ENCODE peak calls at places on chromosomes 4 and X, in seven cellular contexts. M is GM12878, Y is H1, Z is HCT116, C is IMR-90, J is K562, O is HepG2. D is an unnamed sample.

GRCh38 chr4:87270144-87270543 is 49.7 kb upstream of the KLHL8 start:
- DNase-seq in Y (no peak), J (peak; percentile 53), M (no peak), Z (peak; percentile 39), O (peak; percentile 62), C (peak; percentile 52), D (peak; percentile 31)

GRCh38 chrX:19990225-19990518 is 689 bp downstream of the BCLAF3 start:
- DNase-seq in Z (no peak), J (no peak), M (no peak), C (no peak), O (no peak), Y (no peak), D (peak; percentile 3)

GRCh38 chr4:288891-289290 is 16.4 kb downstream of the ZNF732 start:
- DNase-seq in C (no peak), M (no peak), O (no peak), Y (no peak), J (peak; percentile 1), Z (no peak), D (no peak)

GRCh38 chr4:145216532-145216931 is 36.1 kb upstream of the OTUD4 start:
- DNase-seq in M (no peak), O (no peak), Y (no peak), C (peak; percentile 44), Z (peak; percentile 24), J (no peak), D (peak; percentile 64)

GRCh38 chr4:179196511-179196910 is 1754.3 kb upstream of the AGA start:
- DNase-seq in Y (no peak), O (no peak), J (no peak), Z (no peak), M (no peak), C (peak; percentile 56), D (no peak)

GRCh38 chr4:174707277-174707676 is 121.8 kb downstream of the GLRA3 start:
- DNase-seq in Z (no peak), J (peak; percentile 33), M (no peak), O (no peak), C (no peak), Y (no peak), D (no peak)

GRCh38 chr4:8419222-8420041 is 21.1 kb downstream of the ACOX3 start:
- DNase-seq in J (peak; percentile 55), O (no peak), M (peak; percentile 37), Z (no peak), Y (no peak), C (peak; percentile 57), D (no peak)

GRCh38 chr4:57442834-57443291 is 332.7 kb upstream of the IGFBP7 start:
- DNase-seq in J (peak; percentile 41), C (peak; percentile 13), Y (peak; percentile 80), Z (no peak), M (no peak), O (peak; percentile 26), D (peak; percentile 43)

GRCh38 chrX:17643528-17643927 is 93.8 kb upstream of the SCML1 start:
- DNase-seq in O (no peak), Y (no peak), C (no peak), J (no peak), Z (no peak), M (no peak), D (no peak)

GRCh38 chr4:101299899-101300540 is 47.3 kb downstream of the PPP3CA start:
- DNase-seq in Y (no peak), O (no peak), C (no peak), Z (no peak), J (no peak), M (no peak), D (no peak)

GRCh38 chr4:128819082-128819742 is 9.7 kb downstream of the JADE1 start:
- DNase-seq in Y (no peak), O (no peak), J (peak; percentile 36), C (peak; percentile 33), M (no peak), Z (no peak), D (no peak)

GRCh38 chr4:140637836-140638235 is 69.1 kb upstream of the UCP1 start:
- DNase-seq in J (peak; percentile 60), Z (peak; percentile 35), O (peak; percentile 59), C (no peak), Y (no peak), M (no peak), D (peak; percentile 21)

GRCh38 chrX:130893356-130894085 is 9.5 kb downstream of the ENOX2 start:
- DNase-seq in M (no peak), Z (no peak), O (no peak), Y (no peak), C (peak; percentile 8), J (no peak), D (no peak)

GRCh38 chr4:133152801-133153526 is 3.9 kb downstream of the PCDH10 start:
- DNase-seq in M (no peak), J (no peak), Z (no peak), O (no peak), Y (peak; percentile 40), C (no peak), D (peak; percentile 68)

GRCh38 chr4:67531349-67531748 is 14.0 kb downstream of the CENPC start:
- DNase-seq in Z (no peak), C (no peak), Y (no peak), O (no peak), M (no peak), J (no peak), D (no peak)

GRCh38 chrX:24023972-24024664 is 2.9 kb downstream of the KLHL15 start:
- DNase-seq in C (peak; percentile 23), O (no peak), Z (no peak), J (peak; percentile 55), Y (no peak), M (no peak), D (peak; percentile 49)

GRCh38 chr4:120723105-120723504 is 199.4 kb downstream of the PRDM5 start:
- DNase-seq in C (no peak), J (no peak), M (no peak), Y (no peak), Z (no peak), O (no peak), D (peak; percentile 51)

GRCh38 chrX:45479835-45480422 is 279.3 kb upstream of the DIPK2B start:
- DNase-seq in Y (no peak), O (peak; percentile 63), C (peak; percentile 91), J (no peak), Z (peak; percentile 85), M (no peak), D (peak; percentile 79)

GRCh38 chr4:185086053-185086452 is 57.0 kb upstream of the SLC25A4 start:
- DNase-seq in O (no peak), J (peak; percentile 18), M (no peak), Z (no peak), Y (no peak), C (no peak), D (no peak)

GRCh38 chr4:156695163-156695562 is 276.4 kb downstream of the PDGFC start:
- DNase-seq in O (no peak), C (no peak), J (no peak), Z (no peak), Y (no peak), M (no peak), D (no peak)

GRCh38 chrX:148416142-148416541 is 84.3 kb upstream of the AFF2 start:
- DNase-seq in C (no peak), J (no peak), Y (no peak), Z (no peak), M (no peak), O (no peak), D (no peak)

GRCh38 chr4:37661643-37662221 is 24.4 kb downstream of the RELL1 start:
- DNase-seq in M (no peak), C (peak; percentile 61), J (no peak), O (no peak), Y (no peak), Z (no peak), D (peak; percentile 48)

GRCh38 chrX:127708155-127708554 is 344.0 kb downstream of the ACTRT1 start:
- DNase-seq in C (no peak), O (no peak), M (no peak), Y (no peak), J (no peak), Z (no peak), D (no peak)

GRCh38 chrX:153969904-153970397 is 1.7 kb downstream of the HCFC1 start:
- DNase-seq in O (no peak), C (peak; percentile 23), Z (no peak), J (peak; percentile 63), M (no peak), Y (no peak), D (peak; percentile 23)

GRCh38 chrX:153968754-153969124 is 2.9 kb downstream of the HCFC1 start:
- DNase-seq in C (no peak), O (no peak), Y (no peak), J (peak; percentile 75), Z (no peak), M (no peak), D (no peak)

GRCh38 chrX:153970398-153971123 is 1.1 kb downstream of the HCFC1 start:
- DNase-seq in C (peak; percentile 71), M (no peak), Z (no peak), Y (peak; percentile 63), J (peak; percentile 87), O (peak; percentile 29), D (no peak)

GRCh38 chrX:153968255-153968654 is 3.4 kb downstream of the HCFC1 start:
- DNase-seq in Y (no peak), O (no peak), J (no peak), M (no peak), C (no peak), Z (no peak), D (no peak)

GRCh38 chrX:153969125-153969903 is 2.3 kb downstream of the HCFC1 start:
- DNase-seq in M (no peak), C (no peak), Z (no peak), J (no peak), Y (no peak), O (no peak), D (no peak)
- H3K4me1 ChIP-seq in M (peaks cover 16% of the 10 kb centered on the region), C (peaks cover 22% of the 10 kb centered on the region), Z (peaks cover 12% of the 10 kb centered on the region), J (peaks cover 67% of the 10 kb centered on the region), Y (peaks cover 9% of the 10 kb centered on the region), O (peaks cover 48% of the 10 kb centered on the region), D (peaks cover 40% of the 10 kb centered on the region)

DNA sequence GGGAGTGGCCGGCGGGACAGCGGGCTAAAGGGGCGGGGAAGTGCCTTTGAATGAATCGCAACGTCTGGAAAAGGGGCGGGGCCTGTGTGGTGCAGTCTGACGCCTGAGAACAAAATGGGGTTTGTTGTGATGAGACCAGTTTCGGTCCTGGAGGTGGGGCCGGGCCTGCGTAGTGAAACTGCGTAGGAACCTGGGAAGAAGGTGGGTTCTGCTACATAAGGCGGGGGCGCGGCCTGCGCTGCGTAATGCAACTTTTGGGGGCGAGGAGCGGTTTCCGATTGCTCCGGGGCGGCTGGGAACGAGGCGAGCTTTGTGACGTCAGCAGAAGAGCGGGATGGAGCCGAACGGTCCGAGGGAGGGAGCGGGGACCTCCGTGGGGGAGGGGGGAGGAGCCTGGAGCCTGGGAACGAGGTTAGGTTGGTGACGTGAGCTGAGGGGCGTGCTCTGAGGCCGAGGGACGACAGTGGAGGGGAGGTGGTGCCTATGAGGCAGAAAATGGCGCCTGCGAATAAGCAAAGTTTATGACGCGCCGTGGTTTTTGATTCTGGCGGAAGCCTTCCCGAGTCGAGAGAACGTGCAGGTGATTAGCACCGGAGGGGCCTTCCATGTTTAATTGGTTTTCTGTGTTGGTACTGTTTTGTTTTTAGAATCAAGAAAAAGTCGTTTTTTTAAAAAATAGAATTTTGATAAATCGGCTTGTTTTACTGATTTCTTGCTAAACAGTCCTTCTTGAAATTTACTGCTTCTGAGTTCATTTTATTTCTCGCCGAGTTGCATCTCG is 714 bp downstream of the USP11 start:
- DNase-seq in Z (peak; percentile 92), M (peak; percentile 87), J (peak; percentile 95), Y (peak; percentile 82), C (peak; percentile 97), O (peak; percentile 89), D (peak; percentile 93)
- TF ChIP-seq POLR2A in Z (no peak), M (peak; percentile 6), J (peak; percentile 10), Y (peak; percentile 85), C (peak; percentile 88), O (peak; percentile 37), D (peak; percentile 56)

GRCh38 chr4:73864973-73865372 is 4.2 kb upstream of the CXCL1 start:
- DNase-seq in M (no peak), Z (no peak), C (no peak), J (no peak), Y (no peak), O (no peak), D (no peak)
- H2AFZ ChIP-seq in M (no peak overlapping the region), Z (peak overlapping the region; percentile 81), C (no peak overlapping the region), J (no peak overlapping the region), Y (peak overlapping the region; percentile 6), O (no peak overlapping the region), D (no peak overlapping the region)

GRCh38 chrX:153568612-153569011 is 30.3 kb downstream of the CCNQ start:
- DNase-seq in O (no peak), C (no peak), Y (no peak), J (peak; percentile 11), M (no peak), Z (no peak), D (no peak)
- H3K4me1 ChIP-seq in O (peaks cover 11% of the 10 kb centered on the region), C (no peaks in the 10 kb centered on the region), Y (no peaks in the 10 kb centered on the region), J (peaks cover 23% of the 10 kb centered on the region), M (no peaks in the 10 kb centered on the region), Z (no peaks in the 10 kb centered on the region), D (no peaks in the 10 kb centered on the region)

D was measured in endothelial cell of umbilical vein.